ENCODE peak calls at places on chromosomes 2 and 18, in five cellular contexts. One of them, this sample, is unnamed.

GRCh38 chr2:8229546-8229986 is 452.3 kb upstream of the ID2 start:
- DNase-seq in adipocyte: peak; percentile 74
- DNase-seq in neural progenitor cell: peak; percentile 45
- DNase-seq in fibroblast of lung: peak; percentile 85
- DNase-seq in H9: peak; percentile 61
- DNase-seq in this sample: peak; percentile 68

GRCh38 chr2:3493610-3493997 is 25.7 kb downstream of the ADI1 start:
- DNase-seq in adipocyte: peak; percentile 8
- DNase-seq in H9: peak; percentile 72
- DNase-seq in fibroblast of lung: peak; percentile 57
- DNase-seq in neural progenitor cell: peak; percentile 57
- DNase-seq in this sample: no peak

GRCh38 chr2:46241344-46241743 is 55.9 kb upstream of the EPAS1 start:
- DNase-seq in fibroblast of lung: peak; percentile 33
- DNase-seq in adipocyte: no peak
- DNase-seq in H9: no peak
- DNase-seq in neural progenitor cell: no peak
- DNase-seq in this sample: peak; percentile 38

GRCh38 chr2:102117488-102117887 is 25.1 kb upstream of the IL1R1 start:
- DNase-seq in neural progenitor cell: no peak
- DNase-seq in fibroblast of lung: no peak
- DNase-seq in H9: no peak
- DNase-seq in adipocyte: no peak
- DNase-seq in this sample: no peak

GRCh38 chr18:62754026-62754425 is 38.7 kb downstream of the PHLPP1 start:
- DNase-seq in neural progenitor cell: no peak
- DNase-seq in adipocyte: no peak
- DNase-seq in fibroblast of lung: no peak
- DNase-seq in H9: no peak
- DNase-seq in this sample: no peak

GRCh38 chr2:152632736-152633135 is 84.5 kb downstream of the PRPF40A start:
- DNase-seq in fibroblast of lung: peak; percentile 20
- DNase-seq in adipocyte: no peak
- DNase-seq in H9: no peak
- DNase-seq in neural progenitor cell: no peak
- DNase-seq in this sample: no peak

GRCh38 chr2:184598313-184599053 is at the start of gene ZNF804A:
- DNase-seq in neural progenitor cell: peak; percentile 81
- DNase-seq in fibroblast of lung: peak; percentile 76
- DNase-seq in adipocyte: peak; percentile 87
- DNase-seq in H9: peak; percentile 49
- DNase-seq in this sample: peak; percentile 27

GRCh38 chr2:132915812-132916211 is 245.8 kb upstream of the LYPD1 start:
- DNase-seq in adipocyte: no peak
- DNase-seq in H9: no peak
- DNase-seq in neural progenitor cell: no peak
- DNase-seq in fibroblast of lung: no peak
- DNase-seq in this sample: no peak

GRCh38 chr2:3774336-3774735 is 71.0 kb downstream of the DCDC2C start:
- DNase-seq in H9: no peak
- DNase-seq in neural progenitor cell: no peak
- DNase-seq in fibroblast of lung: no peak
- DNase-seq in adipocyte: no peak
- DNase-seq in this sample: no peak

GRCh38 chr18:13973061-13973460 is 57.7 kb upstream of the MC2R start:
- DNase-seq in neural progenitor cell: peak; percentile 11
- DNase-seq in fibroblast of lung: no peak
- DNase-seq in adipocyte: no peak
- DNase-seq in H9: peak; percentile 52
- DNase-seq in this sample: no peak

GRCh38 chr2:2866459-2866858 is 511.2 kb downstream of the EIPR1 start:
- DNase-seq in fibroblast of lung: no peak
- DNase-seq in neural progenitor cell: no peak
- DNase-seq in H9: no peak
- DNase-seq in adipocyte: no peak
- DNase-seq in this sample: no peak

GRCh38 chr2:16662440-16662839 is 3.2 kb downstream of the CYRIA start:
- DNase-seq in fibroblast of lung: peak; percentile 64
- DNase-seq in H9: no peak
- DNase-seq in adipocyte: no peak
- DNase-seq in neural progenitor cell: no peak
- DNase-seq in this sample: no peak

GRCh38 chr2:197846789-197847188 is 42.4 kb downstream of the PLCL1 start:
- DNase-seq in adipocyte: peak; percentile 59
- DNase-seq in fibroblast of lung: peak; percentile 75
- DNase-seq in neural progenitor cell: no peak
- DNase-seq in H9: no peak
- DNase-seq in this sample: no peak

GRCh38 chr2:189874571-189875320 is 90.5 kb downstream of the PMS1 start:
- DNase-seq in fibroblast of lung: peak; percentile 25
- DNase-seq in adipocyte: no peak
- DNase-seq in neural progenitor cell: no peak
- DNase-seq in H9: no peak
- DNase-seq in this sample: no peak

GRCh38 chr2:30398488-30398887 is 48.6 kb upstream of the LCLAT1 start:
- DNase-seq in H9: no peak
- DNase-seq in fibroblast of lung: no peak
- DNase-seq in neural progenitor cell: no peak
- DNase-seq in adipocyte: no peak
- DNase-seq in this sample: no peak

GRCh38 chr2:218991674-218992168 is 1.5 kb downstream of the CRYBA2 start:
- DNase-seq in H9: no peak
- DNase-seq in neural progenitor cell: peak; percentile 67
- DNase-seq in adipocyte: peak; percentile 45
- DNase-seq in fibroblast of lung: peak; percentile 32
- DNase-seq in this sample: peak; percentile 17

GRCh38 chr2:207470700-207471070 is 59.1 kb upstream of the CREB1 start:
- DNase-seq in adipocyte: no peak
- DNase-seq in neural progenitor cell: no peak
- DNase-seq in fibroblast of lung: no peak
- DNase-seq in H9: no peak
- DNase-seq in this sample: no peak

GRCh38 chr2:162890690-162891311 is 52.2 kb upstream of the KCNH7 start:
- DNase-seq in adipocyte: peak; percentile 83
- DNase-seq in neural progenitor cell: peak; percentile 73
- DNase-seq in fibroblast of lung: peak; percentile 67
- DNase-seq in H9: no peak
- DNase-seq in this sample: peak; percentile 71

GRCh38 chr18:48910972-48911545 is 39.7 kb downstream of the SMAD7 start:
- DNase-seq in H9: peak; percentile 25
- DNase-seq in fibroblast of lung: no peak
- DNase-seq in adipocyte: no peak
- DNase-seq in neural progenitor cell: no peak
- DNase-seq in this sample: no peak

GRCh38 chr2:109433926-109434325 is 179.8 kb downstream of the SEPTIN10 start:
- DNase-seq in fibroblast of lung: no peak
- DNase-seq in neural progenitor cell: no peak
- DNase-seq in H9: no peak
- DNase-seq in adipocyte: no peak
- DNase-seq in this sample: no peak

GRCh38 chr2:55519908-55520885 is 679 bp downstream of the CFAP36 start:
- DNase-seq in adipocyte: peak; percentile 71
- DNase-seq in H9: no peak
- DNase-seq in neural progenitor cell: peak; percentile 57
- DNase-seq in fibroblast of lung: peak; percentile 51
- DNase-seq in this sample: peak; percentile 30

GRCh38 chr2:218806346-218806978 is 24.5 kb downstream of the CYP27A1 start:
- DNase-seq in adipocyte: peak; percentile 99
- DNase-seq in neural progenitor cell: no peak
- DNase-seq in fibroblast of lung: peak; percentile 98
- DNase-seq in H9: no peak
- DNase-seq in this sample: peak; percentile 79

GRCh38 chr2:70888925-70889715 is 46.6 kb upstream of the ATP6V1B1 start:
- DNase-seq in fibroblast of lung: no peak
- DNase-seq in neural progenitor cell: peak; percentile 80
- DNase-seq in H9: peak; percentile 75
- DNase-seq in adipocyte: no peak
- DNase-seq in this sample: no peak

GRCh38 chr2:213806125-213806726 is 522.0 kb downstream of the SPAG16 start:
- DNase-seq in neural progenitor cell: peak; percentile 9
- DNase-seq in fibroblast of lung: peak; percentile 33
- DNase-seq in H9: no peak
- DNase-seq in adipocyte: peak; percentile 82
- DNase-seq in this sample: peak; percentile 71

GRCh38 chr2:145753966-145754365 is 1234.0 kb upstream of the ZEB2 start:
- DNase-seq in fibroblast of lung: no peak
- DNase-seq in adipocyte: no peak
- DNase-seq in H9: no peak
- DNase-seq in neural progenitor cell: no peak
- DNase-seq in this sample: no peak

GRCh38 chr2:128374001-128374710 is 55.5 kb upstream of the HS6ST1 start:
- DNase-seq in fibroblast of lung: peak; percentile 95
- DNase-seq in H9: no peak
- DNase-seq in neural progenitor cell: no peak
- DNase-seq in adipocyte: peak; percentile 90
- DNase-seq in this sample: no peak

GRCh38 chr2:8586397-8587051 is 95.3 kb upstream of the ID2 start:
- DNase-seq in neural progenitor cell: no peak
- DNase-seq in H9: no peak
- DNase-seq in fibroblast of lung: no peak
- DNase-seq in adipocyte: no peak
- DNase-seq in this sample: no peak

GRCh38 chr2:140344842-140345241 is 1564.7 kb upstream of the NXPH2 start:
- DNase-seq in H9: no peak
- DNase-seq in fibroblast of lung: peak; percentile 33
- DNase-seq in neural progenitor cell: no peak
- DNase-seq in adipocyte: peak; percentile 38
- DNase-seq in this sample: peak; percentile 90

GRCh38 chr2:149652925-149653324 is 65.3 kb upstream of the MMADHC start:
- DNase-seq in H9: no peak
- DNase-seq in neural progenitor cell: no peak
- DNase-seq in fibroblast of lung: no peak
- DNase-seq in adipocyte: no peak
- DNase-seq in this sample: no peak

GRCh38 chr18:24492445-24492844 is 32.0 kb downstream of the HRH4 start:
- DNase-seq in fibroblast of lung: no peak
- DNase-seq in neural progenitor cell: no peak
- DNase-seq in H9: no peak
- DNase-seq in adipocyte: no peak
- DNase-seq in this sample: no peak

GRCh38 chr2:9336534-9337354 is 86.6 kb downstream of the ITGB1BP1 start:
- DNase-seq in adipocyte: peak; percentile 96
- DNase-seq in H9: no peak
- DNase-seq in neural progenitor cell: no peak
- DNase-seq in fibroblast of lung: peak; percentile 90
- DNase-seq in this sample: peak; percentile 98

GRCh38 chr2:200180943-200181342 is 125.5 kb upstream of the SPATS2L start:
- DNase-seq in neural progenitor cell: no peak
- DNase-seq in H9: no peak
- DNase-seq in adipocyte: no peak
- DNase-seq in fibroblast of lung: no peak
- DNase-seq in this sample: no peak

GRCh38 chr2:17959833-17960232 is 81.4 kb downstream of the KCNS3 start:
- DNase-seq in neural progenitor cell: no peak
- DNase-seq in adipocyte: no peak
- DNase-seq in fibroblast of lung: no peak
- DNase-seq in H9: no peak
- DNase-seq in this sample: no peak

GRCh38 chr18:51537487-51537886 is 340.0 kb upstream of the MEX3C start:
- DNase-seq in adipocyte: no peak
- DNase-seq in fibroblast of lung: peak; percentile 8
- DNase-seq in H9: peak; percentile 78
- DNase-seq in neural progenitor cell: peak; percentile 68
- DNase-seq in this sample: peak; percentile 9

GRCh38 chr2:160522951-160523700 is 29.5 kb upstream of the RBMS1 start:
- DNase-seq in neural progenitor cell: no peak
- DNase-seq in H9: no peak
- DNase-seq in fibroblast of lung: peak; percentile 77
- DNase-seq in adipocyte: peak; percentile 45
- DNase-seq in this sample: no peak

GRCh38 chr2:177767768-177768167 is 304.8 kb downstream of the PDE11A start:
- DNase-seq in H9: no peak
- DNase-seq in neural progenitor cell: peak; percentile 15
- DNase-seq in adipocyte: no peak
- DNase-seq in fibroblast of lung: no peak
- DNase-seq in this sample: no peak

GRCh38 chr2:120741514-120742448 is 6.1 kb downstream of the GLI2 start:
- DNase-seq in H9: peak; percentile 45
- DNase-seq in adipocyte: peak; percentile 73
- DNase-seq in fibroblast of lung: no peak
- DNase-seq in neural progenitor cell: peak; percentile 91
- DNase-seq in this sample: peak; percentile 23

GRCh38 chr18:28177828-28178635 is 1.1 kb upstream of the CDH2 start:
- DNase-seq in H9: peak; percentile 83
- DNase-seq in adipocyte: peak; percentile 90
- DNase-seq in fibroblast of lung: peak; percentile 75
- DNase-seq in neural progenitor cell: peak; percentile 93
- DNase-seq in this sample: peak; percentile 66
- H3K4me1 ChIP-seq in H9: no peaks in the 10 kb centered on the region
- H3K4me1 ChIP-seq in adipocyte: peaks cover 16% of the 10 kb centered on the region
- H3K4me1 ChIP-seq in fibroblast of lung: no peaks in the 10 kb centered on the region
- H3K4me1 ChIP-seq in neural progenitor cell: peaks cover 27% of the 10 kb centered on the region
- H3K4me1 ChIP-seq in this sample: peaks cover 60% of the 10 kb centered on the region

GRCh38 chr18:58593930-58594329 is 35.0 kb downstream of the ALPK2 start:
- DNase-seq in adipocyte: no peak
- DNase-seq in fibroblast of lung: peak; percentile 69
- DNase-seq in H9: no peak
- DNase-seq in neural progenitor cell: no peak
- DNase-seq in this sample: no peak
- H3K9ac ChIP-seq in adipocyte: peak overlapping the region; percentile 61
- H3K9ac ChIP-seq in fibroblast of lung: no peak overlapping the region
- H3K9ac ChIP-seq in H9: no peak overlapping the region
- H3K9ac ChIP-seq in neural progenitor cell: no peak overlapping the region
- H3K9ac ChIP-seq in this sample: no peak overlapping the region

GRCh38 chr2:240727439-240727838 is 35.8 kb downstream of the AQP12A start:
- DNase-seq in fibroblast of lung: no peak
- DNase-seq in neural progenitor cell: no peak
- DNase-seq in H9: no peak
- DNase-seq in adipocyte: no peak
- DNase-seq in this sample: no peak
- H3K4me1 ChIP-seq in fibroblast of lung: no peaks in the 10 kb centered on the region
- H3K4me1 ChIP-seq in neural progenitor cell: no peaks in the 10 kb centered on the region
- H3K4me1 ChIP-seq in H9: no peaks in the 10 kb centered on the region
- H3K4me1 ChIP-seq in adipocyte: no peaks in the 10 kb centered on the region
- H3K4me1 ChIP-seq in this sample: no peaks in the 10 kb centered on the region

DNA sequence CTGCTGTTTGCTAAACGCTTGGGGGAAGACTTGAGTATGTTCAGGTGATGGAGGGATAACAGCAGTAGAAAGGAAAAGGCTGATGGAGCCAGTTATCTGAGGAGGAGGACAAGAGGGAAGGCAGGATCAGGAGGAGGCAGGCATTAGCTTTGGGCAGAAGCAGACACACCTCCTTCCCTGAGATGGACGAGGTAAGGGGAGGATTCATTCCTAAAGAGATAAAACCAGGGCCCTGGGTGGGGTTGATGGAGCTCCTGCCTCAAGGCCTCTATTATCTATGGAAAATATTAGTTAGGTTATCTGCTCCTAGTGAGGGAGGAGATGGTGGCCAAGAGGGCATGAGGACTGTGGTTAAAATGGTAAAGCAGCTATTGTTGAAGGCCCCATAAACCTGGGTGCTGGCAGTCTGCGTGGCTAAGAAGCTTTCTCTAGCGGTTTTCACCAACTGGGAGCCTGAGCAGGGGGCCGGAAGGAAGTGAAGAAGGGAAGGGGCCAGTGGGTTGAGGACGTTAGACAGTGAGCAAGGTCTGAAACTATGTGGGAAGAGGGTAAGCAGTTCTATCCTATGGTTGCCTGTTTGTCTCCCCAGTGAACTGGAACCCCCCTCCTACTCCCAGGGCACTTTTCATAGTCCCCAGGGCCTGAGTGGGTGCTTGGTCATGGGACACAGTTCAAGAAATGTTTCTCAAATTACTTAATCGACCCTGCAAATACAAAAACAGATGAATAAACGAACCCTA is 56.6 kb upstream of the HK2 start:
- DNase-seq in H9: no peak
- DNase-seq in neural progenitor cell: no peak
- DNase-seq in adipocyte: no peak
- DNase-seq in fibroblast of lung: no peak
- DNase-seq in this sample: no peak
- H3K9ac ChIP-seq in H9: no peak overlapping the region
- H3K9ac ChIP-seq in neural progenitor cell: no peak overlapping the region
- H3K9ac ChIP-seq in adipocyte: no peak overlapping the region
- H3K9ac ChIP-seq in fibroblast of lung: no peak overlapping the region
- H3K9ac ChIP-seq in this sample: no peak overlapping the region

This sample was measured in PC-3.